ENCODE peak calls at places on chromosomes 11 and 22, in eight cellular contexts. One of them, this sample, is unnamed. For H3K4me1, the result is how much of the 10 kb centered on the place peaks cover.

GRCh38 chr11:119863811-119864601 is 135.0 kb upstream of the NECTIN1 start:
- DNase-seq in colonic mucosa: peak
- DNase-seq in neuronal stem cell: no peak
- DNase-seq in esophagus squamous epithelium: no peak
- DNase-seq in ovary: no peak
- DNase-seq in OCI-LY7: peak
- DNase-seq in H9: peak
- DNase-seq in psoas muscle: no peak
- DNase-seq in this sample: peak

GRCh38 chr22:29334696-29335344 is 19.3 kb upstream of the RASL10A start:
- DNase-seq in colonic mucosa: no peak
- DNase-seq in neuronal stem cell: no peak
- DNase-seq in esophagus squamous epithelium: no peak
- DNase-seq in ovary: no peak
- DNase-seq in OCI-LY7: no peak
- DNase-seq in H9: no peak
- DNase-seq in psoas muscle: no peak
- DNase-seq in this sample: peak

GRCh38 chr11:117171007-117171647 is 7.4 kb upstream of the SIDT2 start:
- DNase-seq in colonic mucosa: no peak
- DNase-seq in neuronal stem cell: no peak
- DNase-seq in esophagus squamous epithelium: no peak
- DNase-seq in ovary: no peak
- DNase-seq in OCI-LY7: no peak
- DNase-seq in H9: no peak
- DNase-seq in psoas muscle: no peak
- DNase-seq in this sample: no peak

GRCh38 chr11:124920870-124921609 is 2.0 kb downstream of the HEPN1 start:
- DNase-seq in colonic mucosa: peak
- DNase-seq in neuronal stem cell: peak
- DNase-seq in esophagus squamous epithelium: no peak
- DNase-seq in ovary: peak
- DNase-seq in OCI-LY7: no peak
- DNase-seq in H9: peak
- DNase-seq in psoas muscle: peak
- DNase-seq in this sample: peak

GRCh38 chr22:36753120-36753802 is 22.7 kb downstream of the IFT27 start:
- DNase-seq in colonic mucosa: peak
- DNase-seq in neuronal stem cell: no peak
- DNase-seq in esophagus squamous epithelium: no peak
- DNase-seq in ovary: no peak
- DNase-seq in OCI-LY7: no peak
- DNase-seq in H9: no peak
- DNase-seq in psoas muscle: no peak
- DNase-seq in this sample: no peak

GRCh38 chr22:38097557-38098409 is 12.7 kb downstream of the BAIAP2L2 start:
- DNase-seq in colonic mucosa: no peak
- DNase-seq in neuronal stem cell: peak
- DNase-seq in esophagus squamous epithelium: no peak
- DNase-seq in ovary: no peak
- DNase-seq in OCI-LY7: no peak
- DNase-seq in H9: peak
- DNase-seq in psoas muscle: no peak
- DNase-seq in this sample: peak

GRCh38 chr22:18104566-18104965 is 6.0 kb upstream of the TUBA8 start:
- DNase-seq in colonic mucosa: no peak
- DNase-seq in neuronal stem cell: no peak
- DNase-seq in esophagus squamous epithelium: no peak
- DNase-seq in ovary: no peak
- DNase-seq in OCI-LY7: peak
- DNase-seq in H9: no peak
- DNase-seq in psoas muscle: no peak
- DNase-seq in this sample: no peak

GRCh38 chr11:88433546-88434230 is 96.2 kb upstream of the CTSC start:
- DNase-seq in colonic mucosa: no peak
- DNase-seq in neuronal stem cell: no peak
- DNase-seq in esophagus squamous epithelium: no peak
- DNase-seq in ovary: no peak
- DNase-seq in OCI-LY7: no peak
- DNase-seq in H9: no peak
- DNase-seq in psoas muscle: no peak
- DNase-seq in this sample: no peak

GRCh38 chr11:118219696-118220095 is 5.1 kb downstream of the JAML start:
- DNase-seq in colonic mucosa: no peak
- DNase-seq in neuronal stem cell: no peak
- DNase-seq in esophagus squamous epithelium: no peak
- DNase-seq in ovary: no peak
- DNase-seq in OCI-LY7: no peak
- DNase-seq in H9: no peak
- DNase-seq in psoas muscle: no peak
- DNase-seq in this sample: no peak

GRCh38 chr11:110123003-110123402 is 29.8 kb downstream of the ZC3H12C start:
- DNase-seq in colonic mucosa: no peak
- DNase-seq in neuronal stem cell: no peak
- DNase-seq in esophagus squamous epithelium: no peak
- DNase-seq in ovary: no peak
- DNase-seq in OCI-LY7: no peak
- DNase-seq in H9: no peak
- DNase-seq in psoas muscle: no peak
- DNase-seq in this sample: no peak

GRCh38 chr11:451738-452137 is 1.7 kb downstream of the PTDSS2 start:
- DNase-seq in colonic mucosa: no peak
- DNase-seq in neuronal stem cell: no peak
- DNase-seq in esophagus squamous epithelium: no peak
- DNase-seq in ovary: no peak
- DNase-seq in OCI-LY7: no peak
- DNase-seq in H9: no peak
- DNase-seq in psoas muscle: no peak
- DNase-seq in this sample: no peak

GRCh38 chr11:12981879-12982531 is 27.1 kb upstream of the RASSF10 start:
- DNase-seq in colonic mucosa: no peak
- DNase-seq in neuronal stem cell: no peak
- DNase-seq in esophagus squamous epithelium: no peak
- DNase-seq in ovary: no peak
- DNase-seq in OCI-LY7: no peak
- DNase-seq in H9: no peak
- DNase-seq in psoas muscle: no peak
- DNase-seq in this sample: no peak

GRCh38 chr11:44823006-44823405 is 96.2 kb downstream of the TSPAN18 start:
- DNase-seq in colonic mucosa: no peak
- DNase-seq in neuronal stem cell: no peak
- DNase-seq in esophagus squamous epithelium: no peak
- DNase-seq in ovary: no peak
- DNase-seq in OCI-LY7: peak
- DNase-seq in H9: peak
- DNase-seq in psoas muscle: no peak
- DNase-seq in this sample: no peak

GRCh38 chr11:45300715-45301114 is 14.6 kb upstream of the SYT13 start:
- DNase-seq in colonic mucosa: no peak
- DNase-seq in neuronal stem cell: no peak
- DNase-seq in esophagus squamous epithelium: no peak
- DNase-seq in ovary: no peak
- DNase-seq in OCI-LY7: no peak
- DNase-seq in H9: no peak
- DNase-seq in psoas muscle: no peak
- DNase-seq in this sample: no peak

GRCh38 chr11:130516175-130516867 is 67.9 kb downstream of the ADAMTS15 start:
- DNase-seq in colonic mucosa: no peak
- DNase-seq in neuronal stem cell: no peak
- DNase-seq in esophagus squamous epithelium: no peak
- DNase-seq in ovary: no peak
- DNase-seq in OCI-LY7: no peak
- DNase-seq in H9: peak
- DNase-seq in psoas muscle: no peak
- DNase-seq in this sample: no peak

GRCh38 chr11:86753376-86753775 is 47.0 kb upstream of the PRSS23 start:
- DNase-seq in colonic mucosa: no peak
- DNase-seq in neuronal stem cell: no peak
- DNase-seq in esophagus squamous epithelium: no peak
- DNase-seq in ovary: no peak
- DNase-seq in OCI-LY7: no peak
- DNase-seq in H9: no peak
- DNase-seq in psoas muscle: no peak
- DNase-seq in this sample: no peak

GRCh38 chr11:124276081-124276480 is 19.9 kb downstream of the OR8G5 start:
- DNase-seq in colonic mucosa: no peak
- DNase-seq in neuronal stem cell: no peak
- DNase-seq in esophagus squamous epithelium: no peak
- DNase-seq in ovary: no peak
- DNase-seq in OCI-LY7: no peak
- DNase-seq in H9: no peak
- DNase-seq in psoas muscle: no peak
- DNase-seq in this sample: no peak

GRCh38 chr11:110896358-110896757 is 184.1 kb upstream of the ARHGAP20 start:
- DNase-seq in colonic mucosa: no peak
- DNase-seq in neuronal stem cell: no peak
- DNase-seq in esophagus squamous epithelium: no peak
- DNase-seq in ovary: no peak
- DNase-seq in OCI-LY7: no peak
- DNase-seq in H9: no peak
- DNase-seq in psoas muscle: no peak
- DNase-seq in this sample: no peak

GRCh38 chr22:43654271-43654670 is 157.8 kb downstream of the EFCAB6 start:
- DNase-seq in colonic mucosa: no peak
- DNase-seq in neuronal stem cell: no peak
- DNase-seq in esophagus squamous epithelium: no peak
- DNase-seq in ovary: no peak
- DNase-seq in OCI-LY7: no peak
- DNase-seq in H9: no peak
- DNase-seq in psoas muscle: no peak
- DNase-seq in this sample: no peak

DNA sequence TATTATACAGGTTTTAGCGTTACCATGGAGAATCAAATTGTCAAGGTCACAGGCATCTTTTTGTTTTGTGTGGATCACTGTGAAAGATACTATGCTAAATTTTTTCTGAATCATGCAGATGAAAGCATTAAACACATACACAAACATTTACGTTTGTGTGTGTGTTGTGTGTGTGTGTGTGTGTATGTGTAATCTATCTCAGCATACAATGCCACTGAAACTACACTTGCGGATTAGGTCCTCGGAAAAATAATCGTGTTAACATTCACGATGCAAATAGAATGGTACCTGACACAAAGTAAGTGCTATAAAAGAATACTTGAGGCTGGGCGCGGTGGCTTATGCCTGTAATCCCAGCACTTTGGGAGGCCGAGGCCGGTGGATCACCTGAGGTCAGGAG is 41.9 kb upstream of the TOP3B start:
- DNase-seq in colonic mucosa: no peak
- DNase-seq in neuronal stem cell: no peak
- DNase-seq in esophagus squamous epithelium: no peak
- DNase-seq in ovary: no peak
- DNase-seq in OCI-LY7: no peak
- DNase-seq in H9: no peak
- DNase-seq in psoas muscle: no peak
- DNase-seq in this sample: no peak
- H3K4me1 ChIP-seq in colonic mucosa: under half
- H3K4me1 ChIP-seq in neuronal stem cell: under half
- H3K4me1 ChIP-seq in esophagus squamous epithelium: under half
- H3K4me1 ChIP-seq in ovary: under half
- H3K4me1 ChIP-seq in OCI-LY7: half or more
- H3K4me1 ChIP-seq in H9: under half
- H3K4me1 ChIP-seq in psoas muscle: under half
- H3K4me1 ChIP-seq in this sample: under half

DNA sequence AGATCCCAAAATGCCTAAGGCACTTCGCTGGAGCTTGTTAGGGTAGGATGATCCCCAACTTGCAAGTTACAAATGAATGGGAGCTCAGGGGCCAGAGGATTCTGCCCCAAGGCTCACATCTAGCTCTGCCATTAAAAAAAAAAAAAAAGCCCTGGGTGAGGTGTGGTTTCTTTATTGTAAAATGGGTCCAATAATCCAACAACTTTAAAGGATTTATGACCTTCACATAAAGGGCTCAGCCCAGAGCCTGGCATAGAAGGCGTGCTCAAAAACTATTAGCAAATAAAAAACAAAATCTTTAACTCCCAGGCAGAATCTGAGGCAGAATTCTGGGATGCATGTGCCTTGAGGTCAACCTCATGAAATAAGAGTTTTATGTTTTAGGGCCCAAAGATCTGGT is 42.5 kb downstream of the WT1 start:
- DNase-seq in colonic mucosa: no peak
- DNase-seq in neuronal stem cell: no peak
- DNase-seq in esophagus squamous epithelium: no peak
- DNase-seq in ovary: no peak
- DNase-seq in OCI-LY7: no peak
- DNase-seq in H9: no peak
- DNase-seq in psoas muscle: no peak
- DNase-seq in this sample: no peak
- H3K4me1 ChIP-seq in colonic mucosa: under half
- H3K4me1 ChIP-seq in neuronal stem cell: under half
- H3K4me1 ChIP-seq in esophagus squamous epithelium: under half
- H3K4me1 ChIP-seq in ovary: under half
- H3K4me1 ChIP-seq in OCI-LY7: under half
- H3K4me1 ChIP-seq in H9: under half
- H3K4me1 ChIP-seq in psoas muscle: under half
- H3K4me1 ChIP-seq in this sample: under half

GRCh38 chr11:62433141-62433543 is 14.3 kb downstream of the SCGB1A1 start:
- DNase-seq in colonic mucosa: no peak
- DNase-seq in neuronal stem cell: no peak
- DNase-seq in esophagus squamous epithelium: no peak
- DNase-seq in ovary: no peak
- DNase-seq in OCI-LY7: no peak
- DNase-seq in H9: no peak
- DNase-seq in psoas muscle: no peak
- DNase-seq in this sample: no peak
- H3K4me1 ChIP-seq in colonic mucosa: under half
- H3K4me1 ChIP-seq in neuronal stem cell: under half
- H3K4me1 ChIP-seq in esophagus squamous epithelium: half or more
- H3K4me1 ChIP-seq in ovary: under half
- H3K4me1 ChIP-seq in OCI-LY7: under half
- H3K4me1 ChIP-seq in H9: under half
- H3K4me1 ChIP-seq in psoas muscle: under half
- H3K4me1 ChIP-seq in this sample: under half

GRCh38 chr11:66085071-66085470 is 15.0 kb downstream of the PACS1 start:
- DNase-seq in colonic mucosa: no peak
- DNase-seq in neuronal stem cell: no peak
- DNase-seq in esophagus squamous epithelium: no peak
- DNase-seq in ovary: no peak
- DNase-seq in OCI-LY7: no peak
- DNase-seq in H9: no peak
- DNase-seq in psoas muscle: no peak
- DNase-seq in this sample: no peak

GRCh38 chr11:66076561-66076960 is 6.5 kb downstream of the PACS1 start:
- DNase-seq in colonic mucosa: no peak
- DNase-seq in neuronal stem cell: no peak
- DNase-seq in esophagus squamous epithelium: no peak
- DNase-seq in ovary: no peak
- DNase-seq in OCI-LY7: no peak
- DNase-seq in H9: no peak
- DNase-seq in psoas muscle: no peak
- DNase-seq in this sample: no peak

GRCh38 chr11:66080055-66080817 is 10.2 kb downstream of the PACS1 start:
- DNase-seq in colonic mucosa: peak
- DNase-seq in neuronal stem cell: no peak
- DNase-seq in esophagus squamous epithelium: no peak
- DNase-seq in ovary: peak
- DNase-seq in OCI-LY7: no peak
- DNase-seq in H9: no peak
- DNase-seq in psoas muscle: no peak
- DNase-seq in this sample: no peak

GRCh38 chr11:66082936-66083698 is 13.0 kb downstream of the PACS1 start:
- DNase-seq in colonic mucosa: no peak
- DNase-seq in neuronal stem cell: no peak
- DNase-seq in esophagus squamous epithelium: no peak
- DNase-seq in ovary: no peak
- DNase-seq in OCI-LY7: no peak
- DNase-seq in H9: no peak
- DNase-seq in psoas muscle: no peak
- DNase-seq in this sample: no peak

GRCh38 chr11:66081505-66081904 is 11.4 kb downstream of the PACS1 start:
- DNase-seq in colonic mucosa: peak
- DNase-seq in neuronal stem cell: no peak
- DNase-seq in esophagus squamous epithelium: no peak
- DNase-seq in ovary: no peak
- DNase-seq in OCI-LY7: peak
- DNase-seq in H9: no peak
- DNase-seq in psoas muscle: no peak
- DNase-seq in this sample: peak
- H3K4me1 ChIP-seq in colonic mucosa: under half
- H3K4me1 ChIP-seq in neuronal stem cell: under half
- H3K4me1 ChIP-seq in esophagus squamous epithelium: half or more
- H3K4me1 ChIP-seq in ovary: under half
- H3K4me1 ChIP-seq in OCI-LY7: half or more
- H3K4me1 ChIP-seq in H9: under half
- H3K4me1 ChIP-seq in psoas muscle: under half
- H3K4me1 ChIP-seq in this sample: under half